ENCODE peak calls at places on chromosomes 1 and 21, in five cellular contexts. D is H9, I is IMR-90, Y is H1, F is neuronal stem cell. S is an unnamed sample.

GRCh38 chr1:231612393-231613089 is 14.0 kb upstream of the DISC1 start:
- DNase-seq in D (no peak), I (no peak), Y (no peak), F (no peak), S (no peak)

GRCh38 chr1:95236784-95237575 is 3.0 kb downstream of the RWDD3 start:
- DNase-seq in D (no peak), I (peak), Y (no peak), F (no peak), S (peak)

GRCh38 chr1:154851392-154852177 is 18.5 kb downstream of the KCNN3 start:
- DNase-seq in D (peak), I (no peak), Y (peak), F (no peak), S (peak)

GRCh38 chr1:59391216-59392179 is 94.6 kb downstream of the FGGY start:
- DNase-seq in D (no peak), I (no peak), Y (no peak), F (no peak), S (no peak)

GRCh38 chr1:237542525-237543418 is 347.9 kb downstream of the ZP4 start:
- DNase-seq in D (peak), I (no peak), Y (no peak), F (no peak), S (peak)

GRCh38 chr1:232380131-232380530 is 249.8 kb downstream of the SIPA1L2 start:
- DNase-seq in D (peak), I (no peak), Y (no peak), F (no peak), S (no peak)

GRCh38 chr1:90919190-90919719 is 102.6 kb downstream of the ZNF644 start:
- DNase-seq in D (no peak), I (no peak), Y (no peak), F (no peak), S (no peak)

GRCh38 chr1:198788561-198789064 is 149.8 kb downstream of the PTPRC start:
- DNase-seq in D (peak), I (no peak), Y (peak), F (peak), S (peak)

GRCh38 chr1:94549706-94550105 is 8.1 kb upstream of the F3 start:
- DNase-seq in D (no peak), I (no peak), Y (no peak), F (no peak), S (no peak)

GRCh38 chr1:218772575-218772974 is 401.1 kb upstream of the LYPLAL1 start:
- DNase-seq in D (no peak), I (peak), Y (no peak), F (no peak), S (no peak)

GRCh38 chr21:41952568-41953248 is 1.1 kb downstream of the C2CD2 start:
- DNase-seq in D (no peak), I (peak), Y (no peak), F (no peak), S (peak)

GRCh38 chr1:156624814-156625435 is 5.7 kb downstream of the HAPLN2 start:
- DNase-seq in D (no peak), I (no peak), Y (no peak), F (no peak), S (no peak)

GRCh38 chr21:34743831-34744230 is 75.0 kb downstream of the CLIC6 start:
- DNase-seq in D (no peak), I (peak), Y (no peak), F (no peak), S (no peak)

GRCh38 chr1:160376525-160377131 is 9.8 kb downstream of the NHLH1 start:
- DNase-seq in D (peak), I (peak), Y (no peak), F (peak), S (peak)

GRCh38 chr21:45014747-45015468 is 59.5 kb upstream of the ADARB1 start:
- DNase-seq in D (no peak), I (no peak), Y (no peak), F (no peak), S (no peak)
- H3K4me2 ChIP-seq in D (no peak), I (no peak), Y (no peak), F (no peak), S (no peak)

GRCh38 chr21:36539434-36540150 is 59.7 kb upstream of the CLDN14 start:
- DNase-seq in D (no peak), I (no peak), Y (no peak), F (no peak), S (no peak)
- H2BK15ac ChIP-seq in D (no peak), I (no peak), Y (peak), F (no peak), S (no peak)

DNA sequence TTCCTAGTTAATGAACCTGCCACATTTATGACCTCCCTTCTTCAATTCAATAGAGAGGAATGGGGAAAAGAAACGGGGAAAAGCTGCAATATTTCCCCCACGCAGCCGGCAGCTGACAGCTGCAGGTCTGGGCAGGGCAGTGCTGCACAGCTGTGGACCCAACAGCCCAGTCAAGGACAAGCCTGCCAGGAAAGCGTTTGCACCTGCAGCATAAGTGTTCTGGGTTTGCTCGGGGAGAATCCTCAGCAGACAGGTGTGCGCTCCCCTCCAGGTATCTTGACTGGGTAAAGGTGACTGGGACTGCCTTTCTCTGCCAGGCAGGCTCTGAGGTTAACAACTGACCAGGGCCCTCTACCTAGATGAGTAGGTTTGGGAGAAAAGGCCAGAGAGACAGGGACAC is 53.3 kb downstream of the FBXO2 start:
- DNase-seq in D (no peak), I (no peak), Y (no peak), F (no peak), S (no peak)
- H3K4me2 ChIP-seq in D (no peak), I (no peak), Y (no peak), F (no peak), S (no peak)

GRCh38 chr1:54415533-54415932 is 9.3 kb upstream of the SSBP3 start:
- DNase-seq in D (no peak), I (no peak), Y (no peak), F (no peak), S (no peak)

GRCh38 chr1:54416435-54416834 is 10.2 kb upstream of the SSBP3 start:
- DNase-seq in D (no peak), I (no peak), Y (no peak), F (no peak), S (no peak)

GRCh38 chr1:54413732-54414131 is 7.5 kb upstream of the SSBP3 start:
- DNase-seq in D (no peak), I (no peak), Y (no peak), F (no peak), S (no peak)

GRCh38 chr1:54417123-54417522 is 10.9 kb upstream of the SSBP3 start:
- DNase-seq in D (no peak), I (no peak), Y (no peak), F (no peak), S (no peak)

DNA sequence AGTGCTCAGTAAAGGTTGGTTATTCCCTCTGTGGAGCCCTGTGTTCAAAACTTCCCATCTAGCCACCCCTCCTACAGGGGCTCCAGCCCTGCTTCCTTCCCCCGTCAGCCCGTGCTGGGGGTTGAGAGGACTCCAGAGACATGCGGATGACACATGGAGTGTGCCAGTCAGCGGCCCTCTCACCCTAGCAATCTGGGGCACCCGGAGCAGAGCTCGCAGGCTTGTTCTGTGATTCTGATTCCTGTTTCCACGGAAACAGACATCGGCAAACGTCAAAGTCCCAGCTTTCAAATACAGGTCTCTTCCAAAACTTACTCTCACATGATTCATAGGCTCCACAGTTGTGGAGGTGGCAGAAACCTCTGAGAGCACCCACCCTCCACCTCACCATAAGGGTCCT is 9.8 kb upstream of the SSBP3 start:
- DNase-seq in D (no peak), I (no peak), Y (no peak), F (no peak), S (no peak)
- H2BK15ac ChIP-seq in D (no peak), I (no peak), Y (no peak), F (no peak), S (no peak)

S was measured in mesendoderm.